ENCODE peak calls at places on chromosome 11, in nine cellular contexts. Y, S, A, R, Q, J, P, F and O are unnamed samples.
A peak's percentile ranks its signal among the peaks of the same experiment; 100 is the strongest.

GRCh38 chr11:132101861-132102260 is 731.4 kb downstream of the NTM start:
- DNase-seq in Q (no peak), F (no peak), J (peak; percentile 70), P (no peak), S (no peak), A (no peak), R (peak; percentile 28), Y (no peak), O (no peak)

GRCh38 chr11:27319065-27319464 is 44.0 kb downstream of the CCDC34 start:
- DNase-seq in J (peak; percentile 72), R (peak; percentile 70), Y (no peak), A (no peak), S (peak; percentile 52), P (no peak), F (peak; percentile 50), Q (no peak), O (peak; percentile 93)

GRCh38 chr11:43797866-43798265 is 82.8 kb upstream of the ALKBH3 start:
- DNase-seq in S (no peak), A (no peak), R (no peak), Y (no peak), P (no peak), J (no peak), F (no peak), Q (no peak), O (no peak)

GRCh38 chr11:124086447-124086846 is 28.8 kb upstream of the VWA5A start:
- DNase-seq in S (no peak), A (peak; percentile 66), F (no peak), Q (no peak), P (no peak), J (no peak), Y (no peak), R (no peak), O (no peak)

GRCh38 chr11:97514446-97514845 is 1124.6 kb downstream of the JRKL start:
- DNase-seq in P (no peak), S (no peak), J (no peak), R (no peak), Q (no peak), F (no peak), Y (no peak), A (no peak), O (no peak)

GRCh38 chr11:109155291-109155690 is 266.7 kb upstream of the C11orf87 start:
- DNase-seq in R (no peak), S (no peak), P (no peak), A (no peak), J (no peak), F (no peak), Q (no peak), Y (no peak), O (no peak)

GRCh38 chr11:108093128-108093904 is 28.1 kb upstream of the ACAT1 start:
- DNase-seq in J (peak; percentile 78), R (peak; percentile 40), Y (no peak), Q (no peak), A (no peak), P (no peak), S (no peak), F (peak; percentile 53), O (no peak)

GRCh38 chr11:131099013-131099412 is 182.7 kb upstream of the SNX19 start:
- DNase-seq in S (no peak), R (peak; percentile 56), Q (no peak), A (no peak), F (peak; percentile 92), P (no peak), J (peak; percentile 77), Y (no peak), O (peak; percentile 59)

GRCh38 chr11:67606150-67606476 is 623 bp upstream of the NDUFV1 start:
- DNase-seq in J (peak; percentile 41), S (peak; percentile 11), F (no peak), P (no peak), A (peak; percentile 49), Q (no peak), Y (no peak), R (peak; percentile 21), O (no peak)

GRCh38 chr11:67368621-67369020 is 4.8 kb downstream of the CLCF1 start:
- DNase-seq in A (no peak), Q (no peak), P (no peak), Y (no peak), F (no peak), R (no peak), S (no peak), J (no peak), O (no peak)

GRCh38 chr11:131897247-131897646 is 526.8 kb downstream of the NTM start:
- DNase-seq in Y (no peak), P (no peak), F (peak; percentile 74), S (no peak), R (no peak), Q (no peak), J (no peak), A (no peak), O (no peak)

GRCh38 chr11:64372021-64372420 is 13.1 kb downstream of the RPS6KA4 start:
- DNase-seq in P (no peak), F (no peak), Y (no peak), Q (no peak), S (no peak), A (no peak), R (no peak), J (no peak), O (no peak)

GRCh38 chr11:834371-835316 is 1.9 kb downstream of the CD151 start:
- DNase-seq in F (peak; percentile 94), J (peak; percentile 69), A (no peak), S (peak; percentile 95), Q (no peak), R (peak; percentile 64), P (no peak), Y (no peak), O (peak; percentile 99)

GRCh38 chr11:122046846-122047245 is 69.2 kb downstream of the BLID start:
- DNase-seq in Y (no peak), P (no peak), J (peak; percentile 96), R (peak; percentile 91), F (peak; percentile 74), S (no peak), A (no peak), Q (no peak), O (no peak)

GRCh38 chr11:108559340-108559739 is 34.2 kb downstream of the EXPH5 start:
- DNase-seq in F (no peak), Q (no peak), Y (no peak), J (peak; percentile 76), A (no peak), S (no peak), P (no peak), R (peak; percentile 69), O (peak; percentile 65)

GRCh38 chr11:45926536-45927331 is 4.3 kb downstream of the LARGE2 start:
- DNase-seq in F (no peak), Q (no peak), R (no peak), A (no peak), P (no peak), S (no peak), Y (no peak), J (no peak), O (no peak)

GRCh38 chr11:60994450-60995135 is 23.1 kb downstream of the CD6 start:
- DNase-seq in Q (no peak), A (no peak), S (no peak), P (no peak), R (no peak), Y (no peak), J (no peak), F (no peak), O (no peak)

GRCh38 chr11:124897681-124898680 is at the start of gene ROBO4:
- DNase-seq in F (peak; percentile 97), Q (no peak), S (peak; percentile 80), J (peak; percentile 94), R (peak; percentile 97), Y (no peak), P (no peak), A (peak; percentile 52), O (peak; percentile 92)

GRCh38 chr11:83162377-83162776 is 5.4 kb downstream of the PCF11 start:
- DNase-seq in A (no peak), Y (no peak), J (peak; percentile 16), Q (no peak), P (no peak), F (no peak), S (no peak), R (peak; percentile 32), O (no peak)

GRCh38 chr11:69984457-69985261 is 93.5 kb upstream of the ANO1 start:
- DNase-seq in J (no peak), Y (no peak), R (no peak), A (no peak), P (peak; percentile 44), F (no peak), S (no peak), Q (no peak), O (no peak)

GRCh38 chr11:27740362-27741024 is 40.2 kb upstream of the BDNF start:
- DNase-seq in A (no peak), J (no peak), S (no peak), P (no peak), F (no peak), Y (no peak), R (no peak), Q (peak; percentile 19), O (no peak)

GRCh38 chr11:133835258-133836075 is 9.8 kb downstream of the SPATA19 start:
- DNase-seq in P (peak; percentile 63), S (peak; percentile 5), R (peak; percentile 71), J (peak; percentile 4), F (peak; percentile 65), A (peak; percentile 73), Y (peak; percentile 23), Q (peak; percentile 44), O (peak; percentile 72)

GRCh38 chr11:92180664-92181251 is 43.9 kb upstream of the FAT3 start:
- DNase-seq in F (peak; percentile 48), R (peak; percentile 80), P (peak; percentile 9), Y (no peak), J (peak; percentile 47), A (no peak), Q (no peak), S (peak; percentile 13), O (peak; percentile 73)

GRCh38 chr11:118060081-118060661 is 16.7 kb upstream of the TMPRSS4 start:
- DNase-seq in Y (no peak), F (no peak), Q (no peak), S (no peak), R (no peak), J (no peak), P (no peak), A (no peak), O (no peak)

GRCh38 chr11:110367571-110367970 is 62.2 kb upstream of the FDX1 start:
- DNase-seq in A (no peak), Y (no peak), P (no peak), Q (peak; percentile 32), J (no peak), S (no peak), R (peak; percentile 35), F (peak; percentile 50), O (no peak)

GRCh38 chr11:61596539-61596938 is 15.7 kb upstream of the SYT7 start:
- DNase-seq in J (no peak), F (no peak), Q (no peak), S (no peak), P (no peak), Y (no peak), R (no peak), A (no peak), O (no peak)

GRCh38 chr11:45147871-45148270 is 1.4 kb downstream of the PRDM11 start:
- DNase-seq in F (no peak), Y (no peak), P (no peak), J (no peak), Q (no peak), S (no peak), A (peak; percentile 25), R (no peak), O (no peak)

GRCh38 chr11:12118940-12119339 is 8.6 kb downstream of the MICAL2 start:
- DNase-seq in A (no peak), J (peak; percentile 46), R (no peak), Y (no peak), S (no peak), F (no peak), P (peak; percentile 16), Q (no peak), O (no peak)

GRCh38 chr11:36034572-36035331 is 90.9 kb downstream of the LDLRAD3 start:
- DNase-seq in S (peak; percentile 49), R (peak; percentile 88), P (no peak), F (peak; percentile 92), Q (no peak), Y (no peak), A (no peak), J (peak; percentile 90), O (peak; percentile 75)

GRCh38 chr11:132278801-132279574 is 908.6 kb downstream of the NTM start:
- DNase-seq in J (peak; percentile 72), F (peak; percentile 10), P (no peak), S (peak; percentile 28), R (peak; percentile 43), Y (no peak), Q (no peak), A (no peak), O (peak; percentile 40)